ENCODE peak calls at places on chromosomes 7 and 10, in five cellular contexts. One of them, this sample, is unnamed.
A peak's percentile ranks its signal among the peaks of the same experiment; 100 is the strongest.

GRCh38 chr7:1823376-1824150 is 153.5 kb downstream of the ELFN1 start:
- DNase-seq in adrenal gland: no peak
- DNase-seq in H9: peak; percentile 24
- DNase-seq in colonic mucosa: no peak
- DNase-seq in esophagus squamous epithelium: no peak
- DNase-seq in this sample: no peak

GRCh38 chr7:76051840-76052239 is 3.9 kb downstream of the MDH2 start:
- DNase-seq in adrenal gland: no peak
- DNase-seq in H9: no peak
- DNase-seq in colonic mucosa: no peak
- DNase-seq in esophagus squamous epithelium: no peak
- DNase-seq in this sample: no peak

GRCh38 chr7:132354527-132354926 is 221.7 kb downstream of the PLXNA4 start:
- DNase-seq in adrenal gland: no peak
- DNase-seq in H9: no peak
- DNase-seq in colonic mucosa: no peak
- DNase-seq in esophagus squamous epithelium: no peak
- DNase-seq in this sample: no peak

GRCh38 chr7:22280031-22280430 is 76.9 kb downstream of the RAPGEF5 start:
- DNase-seq in adrenal gland: no peak
- DNase-seq in H9: no peak
- DNase-seq in colonic mucosa: no peak
- DNase-seq in esophagus squamous epithelium: no peak
- DNase-seq in this sample: no peak

GRCh38 chr7:20574784-20575757 is 40.4 kb upstream of the ABCB5 start:
- DNase-seq in adrenal gland: no peak
- DNase-seq in H9: no peak
- DNase-seq in colonic mucosa: no peak
- DNase-seq in esophagus squamous epithelium: no peak
- DNase-seq in this sample: no peak

GRCh38 chr7:111803015-111803758 is 240.9 kb upstream of the IMMP2L start:
- DNase-seq in adrenal gland: no peak
- DNase-seq in H9: no peak
- DNase-seq in colonic mucosa: no peak
- DNase-seq in esophagus squamous epithelium: no peak
- DNase-seq in this sample: no peak

GRCh38 chr7:157495594-157495993 is 158.8 kb downstream of the DNAJB6 start:
- DNase-seq in adrenal gland: no peak
- DNase-seq in H9: no peak
- DNase-seq in colonic mucosa: no peak
- DNase-seq in esophagus squamous epithelium: no peak
- DNase-seq in this sample: no peak

GRCh38 chr7:147182859-147183258 is 1066.3 kb downstream of the CNTNAP2 start:
- DNase-seq in adrenal gland: no peak
- DNase-seq in H9: no peak
- DNase-seq in colonic mucosa: no peak
- DNase-seq in esophagus squamous epithelium: no peak
- DNase-seq in this sample: no peak

GRCh38 chr7:158587425-158588084 is at the start of gene PTPRN2:
- DNase-seq in adrenal gland: peak; percentile 62
- DNase-seq in H9: peak; percentile 66
- DNase-seq in colonic mucosa: peak; percentile 71
- DNase-seq in esophagus squamous epithelium: no peak
- DNase-seq in this sample: peak; percentile 54

GRCh38 chr10:48464871-48465736 is 139.8 kb downstream of the ARHGAP22 start:
- DNase-seq in adrenal gland: peak; percentile 12
- DNase-seq in H9: peak; percentile 33
- DNase-seq in colonic mucosa: peak; percentile 16
- DNase-seq in esophagus squamous epithelium: no peak
- DNase-seq in this sample: no peak

GRCh38 chr10:61608255-61609040 is 54.3 kb upstream of the CABCOCO1 start:
- DNase-seq in adrenal gland: no peak
- DNase-seq in H9: no peak
- DNase-seq in colonic mucosa: no peak
- DNase-seq in esophagus squamous epithelium: no peak
- DNase-seq in this sample: no peak

GRCh38 chr7:133575726-133576125 is 322.8 kb downstream of the EXOC4 start:
- DNase-seq in adrenal gland: no peak
- DNase-seq in H9: no peak
- DNase-seq in colonic mucosa: no peak
- DNase-seq in esophagus squamous epithelium: no peak
- DNase-seq in this sample: no peak

GRCh38 chr7:1800876-1801275 is 130.8 kb downstream of the ELFN1 start:
- DNase-seq in adrenal gland: no peak
- DNase-seq in H9: no peak
- DNase-seq in colonic mucosa: no peak
- DNase-seq in esophagus squamous epithelium: no peak
- DNase-seq in this sample: no peak

GRCh38 chr10:3173173-3173878 is 744 bp upstream of the PITRM1 start:
- DNase-seq in adrenal gland: no peak
- DNase-seq in H9: peak; percentile 100
- DNase-seq in colonic mucosa: peak; percentile 95
- DNase-seq in esophagus squamous epithelium: peak; percentile 94
- DNase-seq in this sample: peak; percentile 83

GRCh38 chr7:34752929-34753328 is 94.9 kb downstream of the NPSR1 start:
- DNase-seq in adrenal gland: no peak
- DNase-seq in H9: no peak
- DNase-seq in colonic mucosa: no peak
- DNase-seq in esophagus squamous epithelium: no peak
- DNase-seq in this sample: no peak

GRCh38 chr7:34748244-34749039 is 90.4 kb downstream of the NPSR1 start:
- DNase-seq in adrenal gland: peak; percentile 98
- DNase-seq in H9: peak; percentile 38
- DNase-seq in colonic mucosa: peak; percentile 82
- DNase-seq in esophagus squamous epithelium: no peak
- DNase-seq in this sample: peak; percentile 65

GRCh38 chr7:34750209-34750608 is 92.2 kb downstream of the NPSR1 start:
- DNase-seq in adrenal gland: no peak
- DNase-seq in H9: no peak
- DNase-seq in colonic mucosa: no peak
- DNase-seq in esophagus squamous epithelium: no peak
- DNase-seq in this sample: no peak

GRCh38 chr7:34751725-34752643 is 94.0 kb downstream of the NPSR1 start:
- DNase-seq in adrenal gland: no peak
- DNase-seq in H9: no peak
- DNase-seq in colonic mucosa: no peak
- DNase-seq in esophagus squamous epithelium: no peak
- DNase-seq in this sample: no peak

GRCh38 chr7:34750636-34751035 is 92.6 kb downstream of the NPSR1 start:
- DNase-seq in adrenal gland: no peak
- DNase-seq in H9: no peak
- DNase-seq in colonic mucosa: no peak
- DNase-seq in esophagus squamous epithelium: no peak
- DNase-seq in this sample: no peak
- H3K4me1 ChIP-seq in adrenal gland: peaks cover 12% of the 10 kb centered on the region
- H3K4me1 ChIP-seq in H9: no peaks in the 10 kb centered on the region
- H3K4me1 ChIP-seq in colonic mucosa: peaks cover 5% of the 10 kb centered on the region
- H3K4me1 ChIP-seq in esophagus squamous epithelium: no peaks in the 10 kb centered on the region
- H3K4me1 ChIP-seq in this sample: no peaks in the 10 kb centered on the region

DNA sequence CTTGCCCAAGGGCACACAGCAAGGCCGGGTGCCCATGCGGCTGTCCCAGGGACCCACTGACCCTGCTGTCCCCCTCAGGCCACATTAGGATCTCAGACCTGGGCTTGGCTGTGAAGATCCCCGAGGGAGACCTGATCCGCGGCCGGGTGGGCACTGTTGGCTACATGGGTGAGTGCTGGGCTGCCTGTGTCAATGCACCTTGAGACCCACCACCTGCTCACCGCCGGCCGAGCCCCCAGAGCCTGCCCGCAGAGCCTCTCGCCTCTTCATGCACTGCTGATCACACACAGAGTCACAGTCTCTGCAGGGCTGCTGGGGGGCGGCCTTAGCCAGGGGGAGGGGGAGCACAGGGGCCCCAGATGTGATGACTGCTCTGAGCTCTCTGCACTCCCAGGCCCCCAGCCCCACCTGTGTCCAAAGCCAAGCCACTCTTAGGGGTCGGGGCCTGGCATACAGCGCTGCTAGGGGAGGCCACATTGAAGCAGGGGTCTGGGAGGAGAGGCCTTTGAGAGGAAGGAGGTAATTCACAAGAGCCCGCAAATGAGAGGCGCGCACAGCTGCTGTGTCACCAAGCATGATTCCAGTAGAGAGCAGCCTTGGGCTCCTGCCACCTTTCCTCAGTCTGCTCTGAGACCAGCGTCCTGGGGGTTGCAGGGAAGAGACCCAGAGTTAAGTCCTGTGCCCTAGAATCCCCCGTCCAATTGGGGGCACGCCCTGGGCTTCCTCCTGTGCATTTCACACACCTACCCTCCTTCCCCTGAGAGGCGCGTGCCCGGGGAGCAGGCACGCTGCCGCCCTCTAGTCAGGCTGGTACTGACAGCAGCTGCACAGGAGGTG is 100.4 kb downstream of the RGS10 start:
- DNase-seq in adrenal gland: no peak
- DNase-seq in H9: no peak
- DNase-seq in colonic mucosa: no peak
- DNase-seq in esophagus squamous epithelium: no peak
- DNase-seq in this sample: peak; percentile 16
- H3K4me1 ChIP-seq in adrenal gland: no peaks in the 10 kb centered on the region
- H3K4me1 ChIP-seq in H9: no peaks in the 10 kb centered on the region
- H3K4me1 ChIP-seq in colonic mucosa: no peaks in the 10 kb centered on the region
- H3K4me1 ChIP-seq in esophagus squamous epithelium: peaks cover 7% of the 10 kb centered on the region
- H3K4me1 ChIP-seq in this sample: no peaks in the 10 kb centered on the region

DNA sequence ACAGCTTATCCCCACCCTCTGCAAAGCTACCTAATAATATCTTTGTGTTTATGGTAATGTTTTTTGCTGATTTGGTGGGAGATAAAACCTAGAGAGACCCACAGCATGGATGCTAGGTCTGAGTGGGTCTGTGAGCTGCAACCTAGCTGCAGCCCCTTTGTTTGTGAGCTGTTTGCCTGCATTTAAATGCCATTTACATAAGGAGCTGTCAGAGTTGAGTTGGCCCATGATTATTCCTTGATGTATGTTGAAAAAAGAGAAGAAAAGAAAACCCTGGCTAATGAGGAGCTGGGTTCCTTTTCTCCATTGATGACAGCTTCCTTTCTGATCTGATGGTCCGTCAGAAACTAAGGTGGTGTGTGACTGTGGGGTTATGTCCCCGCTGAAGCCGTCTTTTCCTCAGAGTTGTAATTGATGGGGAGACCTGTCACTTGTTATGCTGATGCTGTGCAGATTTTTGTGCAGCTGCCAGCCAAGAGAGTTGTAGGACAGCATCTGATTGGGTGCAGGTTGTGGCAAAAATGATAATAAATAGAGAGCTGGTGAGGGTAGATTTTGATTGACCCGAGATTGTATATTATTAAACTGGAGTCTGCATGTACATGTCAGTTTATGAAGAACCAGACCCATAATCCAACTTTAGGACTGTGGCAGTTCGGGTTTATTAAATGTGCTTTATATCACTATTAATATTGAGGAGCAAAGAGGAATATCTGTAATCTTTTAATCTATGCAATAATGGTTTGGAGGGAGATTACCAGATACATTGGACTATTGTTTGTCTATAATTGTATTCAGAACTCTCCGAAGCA is 219.8 kb downstream of the AUTS2 start:
- DNase-seq in adrenal gland: no peak
- DNase-seq in H9: no peak
- DNase-seq in colonic mucosa: no peak
- DNase-seq in esophagus squamous epithelium: no peak
- DNase-seq in this sample: no peak
- H3K4me1 ChIP-seq in adrenal gland: no peaks in the 10 kb centered on the region
- H3K4me1 ChIP-seq in H9: peaks cover 2% of the 10 kb centered on the region
- H3K4me1 ChIP-seq in colonic mucosa: no peaks in the 10 kb centered on the region
- H3K4me1 ChIP-seq in esophagus squamous epithelium: peaks cover 4% of the 10 kb centered on the region
- H3K4me1 ChIP-seq in this sample: no peaks in the 10 kb centered on the region

GRCh38 chr7:116776046-116776445 is 86.3 kb upstream of the CAPZA2 start:
- DNase-seq in adrenal gland: no peak
- DNase-seq in H9: no peak
- DNase-seq in colonic mucosa: no peak
- DNase-seq in esophagus squamous epithelium: no peak
- DNase-seq in this sample: no peak
- H3K4me1 ChIP-seq in adrenal gland: no peaks in the 10 kb centered on the region
- H3K4me1 ChIP-seq in H9: no peaks in the 10 kb centered on the region
- H3K4me1 ChIP-seq in colonic mucosa: peaks cover 15% of the 10 kb centered on the region
- H3K4me1 ChIP-seq in esophagus squamous epithelium: no peaks in the 10 kb centered on the region
- H3K4me1 ChIP-seq in this sample: no peaks in the 10 kb centered on the region

DNA sequence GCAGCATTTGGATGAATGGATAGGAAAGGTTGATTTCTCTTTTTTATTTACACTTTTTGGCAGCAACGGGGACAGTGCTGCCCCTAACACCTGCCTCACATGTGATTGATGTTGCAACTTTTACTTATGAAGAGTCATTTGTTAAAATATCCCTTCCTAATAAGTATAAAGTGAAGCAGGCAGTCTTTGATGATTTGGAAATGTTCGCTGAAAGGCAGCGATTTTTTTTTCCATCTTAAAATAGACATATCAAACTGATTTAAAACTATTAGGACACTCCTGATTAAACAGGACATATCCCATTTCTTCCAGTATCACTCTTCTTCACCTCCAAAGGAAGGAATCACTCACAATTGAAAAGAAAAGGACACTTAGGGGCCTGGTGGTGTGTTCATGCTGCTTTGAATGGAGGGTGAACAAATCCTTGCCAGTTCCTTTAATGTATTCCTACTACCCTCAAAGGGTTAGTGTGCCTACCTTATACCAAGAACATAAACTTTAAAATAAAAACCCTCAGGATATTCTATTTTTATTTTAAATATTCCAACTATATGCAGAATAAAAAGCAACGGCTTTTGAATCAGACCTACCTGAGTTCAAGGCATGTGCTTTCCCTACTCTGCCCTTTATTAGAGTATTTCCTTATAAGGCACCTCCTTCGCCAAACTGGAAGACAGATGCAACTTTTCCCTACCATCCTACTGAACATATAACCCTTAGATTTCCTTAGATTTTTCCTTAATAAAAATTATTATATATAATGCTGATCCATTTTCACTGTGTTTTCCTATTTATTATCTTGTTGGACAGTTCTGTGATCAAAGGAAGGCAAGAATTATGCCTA is 1.1 kb downstream of the ADK start:
- DNase-seq in adrenal gland: no peak
- DNase-seq in H9: no peak
- DNase-seq in colonic mucosa: no peak
- DNase-seq in esophagus squamous epithelium: no peak
- DNase-seq in this sample: no peak
- H3K4me1 ChIP-seq in adrenal gland: peaks cover 15% of the 10 kb centered on the region
- H3K4me1 ChIP-seq in H9: peaks cover 2% of the 10 kb centered on the region
- H3K4me1 ChIP-seq in colonic mucosa: no peaks in the 10 kb centered on the region
- H3K4me1 ChIP-seq in esophagus squamous epithelium: peaks cover 27% of the 10 kb centered on the region
- H3K4me1 ChIP-seq in this sample: no peaks in the 10 kb centered on the region

GRCh38 chr10:69797959-69798358 is 3.7 kb upstream of the COL13A1 start:
- DNase-seq in adrenal gland: no peak
- DNase-seq in H9: no peak
- DNase-seq in colonic mucosa: no peak
- DNase-seq in esophagus squamous epithelium: no peak
- DNase-seq in this sample: no peak
- H3K4me1 ChIP-seq in adrenal gland: peaks cover 13% of the 10 kb centered on the region
- H3K4me1 ChIP-seq in H9: peaks cover 6% of the 10 kb centered on the region
- H3K4me1 ChIP-seq in colonic mucosa: peaks cover 12% of the 10 kb centered on the region
- H3K4me1 ChIP-seq in esophagus squamous epithelium: peaks cover 8% of the 10 kb centered on the region
- H3K4me1 ChIP-seq in this sample: peaks cover 17% of the 10 kb centered on the region